ENCODE peak calls at places on chromosomes 5 and 9, in nine cellular contexts. M is ovary, Y is HS-5, J is pancreas, K is 8988T, S is psoas muscle, F is tibial artery, X is NCI-H510A treated with DMSO at 0.1 percent for 48 hours, I is D341Med. B is an unnamed sample.

GRCh38 chr9:78997296-78997695 is 574.5 kb upstream of the TLE4 start:
- DNase-seq in J (no peak), K (no peak), I (no peak), Y (no peak), M (no peak), S (no peak), F (no peak), X (no peak), B (no peak)

GRCh38 chr9:107969727-107970126 is 480.2 kb upstream of the KLF4 start:
- DNase-seq in M (no peak), S (no peak), J (no peak), X (no peak), I (no peak), F (no peak), Y (no peak), K (no peak), B (no peak)

GRCh38 chr9:83714316-83714715 is 6.6 kb upstream of the UBQLN1 start:
- DNase-seq in M (no peak), Y (no peak), S (no peak), F (no peak), K (no peak), I (peak), X (no peak), J (no peak), B (no peak)

GRCh38 chr5:93715776-93716175 is 25.6 kb downstream of the POU5F2 start:
- DNase-seq in X (no peak), I (no peak), S (no peak), M (no peak), K (no peak), F (no peak), Y (no peak), J (no peak), B (no peak)

GRCh38 chr5:167578977-167579700 is 712.3 kb upstream of the WWC1 start:
- DNase-seq in I (no peak), F (no peak), M (no peak), K (no peak), Y (peak), S (no peak), X (no peak), J (no peak), B (no peak)

GRCh38 chr5:127536687-127537086 is 19.2 kb downstream of the PRRC1 start:
- DNase-seq in I (no peak), J (no peak), Y (no peak), F (no peak), K (no peak), M (no peak), X (no peak), S (no peak), B (no peak)

GRCh38 chr5:68344447-68345111 is 129.0 kb downstream of the PIK3R1 start:
- DNase-seq in F (no peak), I (no peak), K (no peak), M (no peak), J (no peak), X (peak), Y (no peak), S (no peak), B (no peak)

GRCh38 chr5:71986101-71986500 is 121.2 kb upstream of the MAP1B start:
- DNase-seq in I (no peak), S (no peak), J (no peak), F (no peak), K (no peak), X (no peak), M (no peak), Y (no peak), B (no peak)

GRCh38 chr5:125399885-125400284 is 653.4 kb upstream of the ZNF608 start:
- DNase-seq in J (no peak), F (no peak), I (no peak), Y (no peak), X (no peak), S (no peak), M (no peak), K (no peak), B (no peak)

GRCh38 chr9:7970666-7971335 is 171.2 kb upstream of the DMAC1 start:
- DNase-seq in F (no peak), Y (peak), M (no peak), J (no peak), K (no peak), X (no peak), I (no peak), S (no peak), B (no peak)

GRCh38 chr9:35733109-35733541 is 659 bp downstream of the CREB3 start:
- DNase-seq in Y (no peak), I (no peak), M (no peak), F (no peak), J (no peak), X (peak), K (peak), S (no peak), B (no peak)